ENCODE peak calls at places on chromosomes 5 and 9, in eight cellular contexts. W, J, A, F, K, O, M and S are unnamed samples.

GRCh38 chr5:90813392-90813791 is 254.8 kb downstream of the ADGRV1 start:
- DNase-seq in W (no peak), J (no peak), A (no peak), F (no peak), K (no peak), O (no peak), M (no peak), S (no peak)

GRCh38 chr9:108636023-108636422 is 219.8 kb downstream of the ACTL7B start:
- DNase-seq in W (no peak), J (no peak), A (no peak), F (no peak), K (no peak), O (no peak), M (no peak), S (no peak)

GRCh38 chr5:113294341-113295110 is 140.3 kb downstream of the TSSK1B start:
- DNase-seq in W (peak; percentile 73), J (peak; percentile 25), A (peak; percentile 92), F (peak; percentile 52), K (peak; percentile 77), O (peak; percentile 79), M (peak; percentile 59), S (peak; percentile 72)

GRCh38 chr5:174338204-174339010 is 292.9 kb downstream of the NSG2 start:
- DNase-seq in W (peak; percentile 27), J (no peak), A (no peak), F (no peak), K (no peak), O (no peak), M (no peak), S (no peak)

GRCh38 chr5:43602456-43602817 is 543 bp upstream of the NNT start:
- DNase-seq in W (peak; percentile 52), J (no peak), A (peak; percentile 41), F (no peak), K (no peak), O (peak; percentile 15), M (peak; percentile 20), S (peak; percentile 5)

GRCh38 chr5:54115768-54116403 is 194.5 kb downstream of the ARL15 start:
- DNase-seq in W (no peak), J (no peak), A (no peak), F (no peak), K (no peak), O (no peak), M (no peak), S (no peak)

GRCh38 chr9:132404228-132404881 is 2.3 kb downstream of the TTF1 start:
- DNase-seq in W (no peak), J (no peak), A (no peak), F (no peak), K (no peak), O (no peak), M (no peak), S (no peak)

GRCh38 chr5:73305386-73305785 is 132.4 kb downstream of the TMEM174 start:
- DNase-seq in W (no peak), J (no peak), A (no peak), F (no peak), K (no peak), O (no peak), M (no peak), S (no peak)

GRCh38 chr9:127537014-127537413 is 75.1 kb upstream of the STXBP1 start:
- DNase-seq in W (peak; percentile 60), J (no peak), A (no peak), F (no peak), K (no peak), O (no peak), M (no peak), S (no peak)

GRCh38 chr5:66861402-66861801 is 265.2 kb downstream of the MAST4 start:
- DNase-seq in W (no peak), J (no peak), A (no peak), F (no peak), K (no peak), O (no peak), M (no peak), S (no peak)

GRCh38 chr5:155512302-155512701 is 498.7 kb downstream of the KIF4B start:
- DNase-seq in W (no peak), J (no peak), A (no peak), F (no peak), K (no peak), O (no peak), M (no peak), S (no peak)

GRCh38 chr9:92048924-92049625 is 66.1 kb downstream of the SPTLC1 start:
- DNase-seq in W (no peak), J (no peak), A (no peak), F (no peak), K (no peak), O (no peak), M (no peak), S (no peak)

GRCh38 chr9:111039203-111039907 is 1.1 kb upstream of the LPAR1 start:
- DNase-seq in W (no peak), J (no peak), A (peak; percentile 16), F (no peak), K (peak; percentile 52), O (no peak), M (no peak), S (no peak)

GRCh38 chr5:65728219-65728618 is 6.2 kb downstream of the NLN start:
- DNase-seq in W (peak; percentile 20), J (no peak), A (no peak), F (no peak), K (no peak), O (no peak), M (no peak), S (no peak)

GRCh38 chr5:3356016-3356415 is 239.6 kb upstream of the IRX1 start:
- DNase-seq in W (no peak), J (no peak), A (no peak), F (no peak), K (no peak), O (no peak), M (no peak), S (no peak)

GRCh38 chr5:76524872-76525271 is 98.3 kb downstream of the F2RL2 start:
- DNase-seq in W (no peak), J (no peak), A (no peak), F (no peak), K (no peak), O (no peak), M (no peak), S (no peak)

GRCh38 chr5:61402970-61403369 is 70.9 kb downstream of the ZSWIM6 start:
- DNase-seq in W (no peak), J (no peak), A (no peak), F (peak; percentile 18), K (no peak), O (no peak), M (no peak), S (no peak)

GRCh38 chr5:96657068-96657467 is 5.1 kb upstream of the CAST start:
- DNase-seq in W (peak; percentile 94), J (no peak), A (no peak), F (peak; percentile 85), K (no peak), O (no peak), M (no peak), S (peak; percentile 53)

GRCh38 chr5:69083412-69083811 is 10.4 kb upstream of the SLC30A5 start:
- DNase-seq in W (peak; percentile 60), J (no peak), A (no peak), F (no peak), K (no peak), O (no peak), M (no peak), S (no peak)

GRCh38 chr5:80109549-80110478 is 74.7 kb downstream of the THBS4 start:
- DNase-seq in W (no peak), J (no peak), A (peak; percentile 48), F (no peak), K (peak; percentile 21), O (no peak), M (no peak), S (no peak)